ENCODE peak calls at places on chromosome 18, in nine cellular contexts. C is head of caudate nucleus; Q is cardiac fibroblast; D is T follicular helper cell; V is breast epithelium; K is GM04504; I is progenitor cell of endocrine pancreas; F is stimulated activated naive CD4-positive, alpha-beta T cell; N is dorsolateral prefrontal cortex. R is an unnamed sample.

GRCh38 chr18:58669731-58670379 is 1.4 kb upstream of the MALT1 start:
- DNase-seq in Q (no peak), K (no peak), C (no peak), I (no peak), F (no peak), V (no peak), D (no peak), N (no peak), R (no peak)

GRCh38 chr18:28890796-28891195 is 713.9 kb upstream of the CDH2 start:
- DNase-seq in C (no peak), I (no peak), Q (no peak), D (no peak), V (no peak), N (no peak), K (no peak), F (no peak), R (no peak)

GRCh38 chr18:48902856-48903601 is 47.7 kb downstream of the SMAD7 start:
- DNase-seq in K (no peak), I (no peak), D (no peak), C (no peak), N (no peak), V (peak), Q (peak), F (no peak), R (peak)

GRCh38 chr18:28816155-28816554 is 639.2 kb upstream of the CDH2 start:
- DNase-seq in K (no peak), I (no peak), F (no peak), C (no peak), V (no peak), Q (no peak), D (no peak), N (no peak), R (no peak)

GRCh38 chr18:68925268-68925667 is 127.4 kb downstream of the CCDC102B start:
- DNase-seq in K (no peak), F (no peak), I (no peak), V (no peak), N (no peak), C (no peak), Q (peak), D (no peak), R (no peak)

GRCh38 chr18:62715829-62716678 is 713 bp downstream of the PHLPP1 start:
- DNase-seq in V (peak), I (peak), F (peak), N (no peak), C (no peak), D (peak), Q (peak), K (no peak), R (peak)

GRCh38 chr18:74179623-74180199 is 31.4 kb downstream of the TIMM21 start:
- DNase-seq in D (no peak), F (no peak), C (no peak), V (no peak), N (no peak), Q (no peak), K (no peak), I (no peak), R (peak)

GRCh38 chr18:76791642-76792041 is 30.7 kb upstream of the ZNF236 start:
- DNase-seq in I (no peak), V (no peak), N (no peak), K (no peak), Q (no peak), D (no peak), F (no peak), C (no peak), R (no peak)

GRCh38 chr18:9095297-9096012 is 7.0 kb upstream of the NDUFV2 start:
- DNase-seq in I (no peak), F (peak), N (no peak), C (no peak), V (no peak), K (no peak), D (peak), Q (peak), R (no peak)

GRCh38 chr18:79516441-79516931 is 120.8 kb downstream of the NFATC1 start:
- DNase-seq in K (no peak), F (peak), Q (no peak), V (no peak), D (peak), N (no peak), C (no peak), I (no peak), R (no peak)

GRCh38 chr18:46167971-46168370 is 63.8 kb downstream of the HAUS1 start:
- DNase-seq in F (peak), C (no peak), V (no peak), K (no peak), I (no peak), Q (no peak), D (no peak), N (no peak), R (no peak)

GRCh38 chr18:28175930-28176673 is 828 bp downstream of the CDH2 start:
- DNase-seq in V (no peak), K (no peak), D (no peak), C (no peak), I (peak), Q (peak), N (no peak), F (no peak), R (no peak)

GRCh38 chr18:62974928-62975675 is 259.8 kb downstream of the PHLPP1 start:
- DNase-seq in Q (no peak), K (no peak), C (no peak), I (no peak), D (no peak), N (no peak), V (no peak), F (no peak), R (no peak)

R was measured in cardiac septum.